ENCODE peak calls at places on chromosomes 1 and 21, in four cellular contexts. C, T, J and I are unnamed samples.

GRCh38 chr1:244296447-244296846 is 155.3 kb downstream of the ADSS2 start:
- DNase-seq in T (peak; percentile 50), J (no peak), C (no peak), I (no peak)

GRCh38 chr21:41410767-41411448 is 15.1 kb upstream of the MX1 start:
- DNase-seq in J (no peak), C (no peak), T (no peak), I (no peak)

GRCh38 chr1:40416709-40417108 is 33.6 kb upstream of the ZFP69B start:
- DNase-seq in C (no peak), T (no peak), J (no peak), I (no peak)

GRCh38 chr1:21337931-21338567 is 47.8 kb upstream of the ECE1 start:
- DNase-seq in C (no peak), J (peak; percentile 48), T (no peak), I (no peak)

GRCh38 chr1:1117469-1117831 is 1.6 kb upstream of the C1orf159 start:
- DNase-seq in T (no peak), C (no peak), J (no peak), I (no peak)

GRCh38 chr1:10504259-10504658 is 29.5 kb downstream of the PEX14 start:
- DNase-seq in T (no peak), J (no peak), C (no peak), I (peak; percentile 56)

GRCh38 chr1:167263784-167264464 is 43.2 kb downstream of the POU2F1 start:
- DNase-seq in J (peak; percentile 9), C (no peak), T (no peak), I (no peak)

GRCh38 chr1:30749691-30750583 is 7.6 kb downstream of the LAPTM5 start:
- DNase-seq in J (no peak), C (no peak), T (no peak), I (no peak)

GRCh38 chr1:41392528-41392924 is 31.3 kb downstream of the FOXO6 start:
- DNase-seq in C (no peak), J (no peak), T (no peak), I (no peak)

GRCh38 chr21:37225440-37225839 is 41.7 kb downstream of the VPS26C start:
- DNase-seq in J (no peak), T (no peak), C (no peak), I (no peak)

GRCh38 chr1:55534565-55535091 is 319.5 kb upstream of the USP24 start:
- DNase-seq in T (no peak), C (no peak), J (no peak), I (peak; percentile 53)

GRCh38 chr1:32255072-32256071 is 4.3 kb downstream of the LCK start:
- DNase-seq in J (no peak), T (no peak), C (no peak), I (peak; percentile 75)

GRCh38 chr1:173914366-173914871 is 2.7 kb downstream of the SERPINC1 start:
- DNase-seq in C (no peak), T (peak; percentile 81), J (peak; percentile 69), I (peak; percentile 44)

GRCh38 chr1:184755226-184756065 is 788 bp upstream of the EDEM3 start:
- DNase-seq in J (peak; percentile 22), C (no peak), T (peak; percentile 55), I (no peak)

GRCh38 chr1:228088586-228089498 is 6.3 kb downstream of the ARF1 start:
- DNase-seq in C (no peak), J (no peak), T (no peak), I (no peak)

GRCh38 chr1:228089520-228090380 is 7.2 kb downstream of the ARF1 start:
- DNase-seq in J (no peak), C (no peak), T (no peak), I (no peak)

GRCh38 chr1:228091084-228091483 is 8.6 kb downstream of the ARF1 start:
- DNase-seq in C (no peak), T (no peak), J (no peak), I (no peak)

GRCh38 chr1:228092342-228093049 is 10.0 kb downstream of the ARF1 start:
- DNase-seq in J (no peak), C (no peak), T (no peak), I (no peak)

DNA sequence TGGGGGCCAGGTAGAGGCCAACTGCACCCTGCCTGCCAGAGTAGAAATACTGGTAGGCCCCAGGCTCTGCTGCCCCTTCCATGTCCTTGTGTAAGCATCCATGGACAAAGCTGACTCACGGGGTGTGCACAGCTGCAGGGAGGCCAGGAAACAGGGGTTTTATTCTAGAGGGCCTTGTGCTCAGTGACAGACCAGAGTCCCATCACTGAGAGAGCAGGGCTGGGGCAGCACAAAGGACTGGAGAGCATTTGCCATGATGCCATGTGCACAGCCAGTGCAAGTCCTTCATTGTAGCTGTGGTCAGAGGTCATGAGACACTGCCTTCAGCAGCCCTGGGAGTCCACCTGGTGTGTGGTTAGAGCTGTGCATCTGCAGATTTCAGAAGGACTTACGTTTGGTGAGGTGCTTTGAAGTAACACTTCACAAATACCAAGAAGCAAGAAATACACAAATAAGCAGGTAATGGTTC is 8.1 kb downstream of the ARF1 start:
- DNase-seq in J (no peak), C (no peak), T (no peak), I (no peak)
- TF ChIP-seq CHD4 in J (no peak), C (no peak), T (no peak), I (no peak)

GRCh38 chr1:109792056-109792831 is 28.5 kb upstream of the EPS8L3 start:
- DNase-seq in C (no peak), J (peak; percentile 89), T (peak; percentile 84), I (peak; percentile 75)
- TF ChIP-seq CHD4 in C (no peak), J (no peak), T (peak; percentile 8), I (no peak)

DNA sequence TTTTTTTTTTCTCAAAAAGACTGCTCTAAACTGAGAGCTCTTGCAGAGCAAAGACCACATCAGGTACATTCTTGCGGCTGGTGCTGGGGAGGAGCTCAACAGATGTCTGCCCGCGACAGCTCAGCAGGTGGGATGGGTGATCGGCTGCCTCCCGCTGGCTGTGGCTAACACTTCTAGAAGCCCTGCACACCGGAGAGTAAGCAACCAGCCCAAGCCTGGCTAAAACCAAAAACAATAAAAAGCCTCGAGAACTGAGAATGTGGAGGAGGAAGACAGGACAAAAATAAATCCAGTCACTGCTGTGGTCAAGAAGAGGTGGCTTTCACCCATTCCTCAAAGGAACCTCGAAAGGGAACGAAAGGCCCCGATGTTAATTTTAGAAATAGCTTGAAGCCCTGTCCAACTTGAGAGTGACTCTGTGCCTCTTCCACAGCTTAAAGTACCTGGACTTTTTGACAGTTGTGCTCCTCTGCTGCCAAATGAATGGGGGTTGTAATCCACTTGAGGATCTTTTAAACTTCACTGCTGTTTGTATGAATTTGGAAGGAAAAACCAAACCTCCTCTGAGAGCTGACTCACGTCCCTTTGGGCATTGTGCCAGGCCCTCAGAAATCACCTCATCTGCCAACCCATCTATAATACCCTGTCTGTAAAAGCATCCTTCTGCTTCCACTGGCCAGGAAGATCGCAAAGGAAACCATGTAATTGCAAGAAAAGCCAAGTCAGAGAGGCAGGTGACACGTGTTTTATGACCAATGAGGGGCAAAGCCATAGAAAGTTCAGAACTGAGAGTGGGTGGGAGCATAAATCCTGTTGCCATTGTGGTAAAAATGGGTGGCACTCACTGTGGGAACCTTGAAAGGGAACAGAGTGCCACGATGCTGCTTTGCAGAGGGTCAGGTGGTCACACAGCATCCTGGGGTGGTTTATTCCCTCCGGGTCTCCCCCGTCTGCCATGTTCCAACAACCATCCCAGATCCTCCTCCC is 78.5 kb downstream of the KCNN3 start:
- DNase-seq in T (no peak), J (no peak), C (peak; percentile 88), I (no peak)
- TF ChIP-seq CHD4 in T (no peak), J (no peak), C (no peak), I (no peak)

GRCh38 chr1:203381151-203381751 is 30.3 kb upstream of the FMOD start:
- DNase-seq in T (no peak), J (no peak), C (peak; percentile 70), I (no peak)
- TF ChIP-seq CHD4 in T (no peak), J (no peak), C (no peak), I (no peak)

DNA sequence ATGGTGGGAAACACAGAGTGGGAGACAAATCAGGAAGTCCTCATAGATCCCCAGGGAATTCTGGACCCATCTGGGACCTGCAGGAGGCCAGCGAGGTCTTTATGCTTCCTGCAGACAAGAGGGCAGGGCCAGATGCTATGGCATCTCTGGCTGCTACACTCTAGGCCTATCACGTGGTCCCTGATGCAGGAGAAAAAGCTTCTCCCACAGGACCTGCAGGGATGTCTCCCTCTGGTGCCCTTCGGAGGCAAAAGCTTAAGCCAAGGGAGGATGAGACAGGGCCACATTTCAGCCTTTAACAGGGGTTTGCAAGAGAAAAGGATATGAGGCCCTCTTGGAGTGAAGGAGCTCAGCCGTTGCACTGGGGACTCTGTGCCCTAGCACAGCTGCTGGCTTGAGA is 243.0 kb downstream of the C1orf94 start:
- DNase-seq in J (no peak), C (no peak), T (peak; percentile 10), I (no peak)
- TF ChIP-seq CHD4 in J (no peak), C (no peak), T (no peak), I (no peak)

GRCh38 chr1:198680174-198680871 is 41.5 kb downstream of the PTPRC start:
- DNase-seq in J (no peak), C (no peak), T (no peak), I (no peak)

GRCh38 chr1:198679535-198680173 is 40.8 kb downstream of the PTPRC start:
- DNase-seq in T (no peak), J (no peak), C (no peak), I (no peak)

GRCh38 chr1:198678901-198679329 is 40.1 kb downstream of the PTPRC start:
- DNase-seq in T (no peak), C (no peak), J (no peak), I (no peak)

GRCh38 chr1:198677027-198677426 is 38.2 kb downstream of the PTPRC start:
- DNase-seq in T (no peak), C (no peak), J (no peak), I (no peak)

DNA sequence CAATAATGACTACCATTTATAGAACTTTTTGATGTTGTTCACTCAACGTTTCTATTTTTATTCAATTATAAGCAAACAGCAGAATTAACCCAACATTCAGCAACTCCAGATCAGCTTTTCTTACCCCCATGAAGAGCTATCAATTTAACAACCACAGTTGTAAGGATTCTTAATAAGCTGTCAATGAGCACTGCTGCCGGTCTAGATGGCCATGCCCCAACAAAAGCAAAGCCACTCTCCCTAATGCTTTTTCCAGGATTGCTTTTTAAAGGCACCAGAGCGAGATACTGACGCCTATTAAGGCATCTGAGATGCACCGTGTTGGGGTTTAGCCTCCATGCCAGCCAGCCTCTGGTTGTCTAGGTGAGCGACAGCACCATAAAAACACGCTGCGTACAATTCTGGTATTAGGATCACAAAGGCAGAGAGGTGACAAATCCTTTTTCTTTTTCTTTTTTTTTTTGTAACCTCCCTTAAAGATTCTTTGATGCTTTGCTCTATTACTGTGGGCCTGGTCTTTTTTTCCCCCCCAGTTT is 39.5 kb downstream of the PTPRC start:
- DNase-seq in C (no peak), T (no peak), J (no peak), I (no peak)
- TF ChIP-seq CHD4 in C (no peak), T (no peak), J (no peak), I (no peak)